ENCODE peak calls at places on chromosomes 16 and 17, in nine cellular contexts. S is testis, G is A549, I is esophagus squamous epithelium, N is heart left ventricle, J is uterus, Q is breast epithelium, A is adrenal gland, X is IMR-90. R is an unnamed sample. For H3K4me1, the result is how much of the 10 kb centered on the place peaks cover.

GRCh38 chr16:19907161-19907992 is 22.7 kb upstream of the GPRC5B start:
- DNase-seq in N (peak), A (peak), S (peak), G (peak), I (no peak), J (peak), Q (peak), X (peak), R (peak)

GRCh38 chr16:55711959-55712876 is 56.4 kb downstream of the SLC6A2 start:
- DNase-seq in A (peak), N (no peak), X (peak), I (no peak), J (peak), Q (no peak), G (peak), S (peak), R (peak)

GRCh38 chr17:32567086-32567485 is 80.3 kb downstream of the CDK5R1 start:
- DNase-seq in S (no peak), G (no peak), N (no peak), I (no peak), A (no peak), J (no peak), X (no peak), Q (no peak), R (no peak)

GRCh38 chr17:64202683-64203430 is 60.2 kb downstream of the TEX2 start:
- DNase-seq in Q (no peak), S (no peak), J (no peak), X (peak), N (no peak), A (peak), G (no peak), I (no peak), R (no peak)

GRCh38 chr17:42796066-42796758 is 2.3 kb downstream of the COA3 start:
- DNase-seq in J (no peak), I (no peak), S (no peak), A (no peak), Q (no peak), G (no peak), N (no peak), X (no peak), R (no peak)

GRCh38 chr17:6603746-6604325 is 36.7 kb downstream of the KIAA0753 start:
- DNase-seq in X (peak), J (no peak), S (peak), A (peak), I (no peak), N (no peak), G (peak), Q (no peak), R (peak)

GRCh38 chr17:1813088-1813487 is 16.6 kb downstream of the SMYD4 start:
- DNase-seq in Q (no peak), I (no peak), S (no peak), G (no peak), N (no peak), A (no peak), X (peak), J (no peak), R (no peak)

GRCh38 chr16:67406628-67407027 is 9.6 kb downstream of the ZDHHC1 start:
- DNase-seq in X (peak), Q (no peak), A (no peak), S (no peak), G (no peak), I (no peak), J (peak), N (no peak), R (no peak)

GRCh38 chr16:82653550-82654511 is 27.1 kb downstream of the CDH13 start:
- DNase-seq in Q (peak), S (no peak), X (peak), N (no peak), I (no peak), G (peak), J (no peak), A (no peak), R (no peak)

GRCh38 chr16:27174007-27174406 is 29.3 kb upstream of the KDM8 start:
- DNase-seq in A (peak), X (no peak), G (no peak), S (no peak), Q (no peak), J (no peak), N (no peak), I (no peak), R (no peak)

GRCh38 chr16:89115216-89115949 is 21.7 kb downstream of the ACSF3 start:
- DNase-seq in J (no peak), I (peak), N (peak), X (no peak), A (peak), Q (peak), G (no peak), S (peak), R (no peak)

GRCh38 chr17:2137342-2138098 is 82.6 kb downstream of the HIC1 start:
- DNase-seq in S (no peak), N (no peak), G (no peak), J (peak), I (no peak), Q (no peak), X (peak), A (peak), R (no peak)

GRCh38 chr16:58022601-58023371 is 2.8 kb upstream of the MMP15 start:
- DNase-seq in N (peak), X (peak), J (peak), A (peak), G (no peak), S (peak), Q (peak), I (no peak), R (peak)

GRCh38 chr16:12162151-12162559 is 185.6 kb downstream of the SNX29 start:
- DNase-seq in S (no peak), X (peak), J (no peak), G (no peak), Q (no peak), A (no peak), I (no peak), N (no peak), R (peak)

GRCh38 chr16:14307059-14307531 is 236.0 kb downstream of the MRTFB start:
- DNase-seq in A (no peak), N (peak), X (no peak), J (no peak), Q (no peak), G (no peak), I (no peak), S (no peak), R (no peak)

GRCh38 chr17:11909348-11909747 is 87.9 kb downstream of the ZNF18 start:
- DNase-seq in G (no peak), A (no peak), Q (no peak), I (no peak), N (no peak), X (no peak), J (no peak), S (no peak), R (no peak)

GRCh38 chr17:50533720-50534148 is 1.2 kb downstream of the EPN3 start:
- DNase-seq in I (no peak), N (peak), S (peak), J (peak), A (peak), G (no peak), X (peak), Q (no peak), R (peak)

GRCh38 chr16:57503366-57503765 is 17.1 kb upstream of the DOK4 start:
- DNase-seq in N (peak), S (peak), Q (no peak), A (no peak), I (no peak), J (no peak), G (no peak), X (no peak), R (no peak)

GRCh38 chr16:84786605-84787302 is 33.0 kb upstream of the CRISPLD2 start:
- DNase-seq in G (no peak), J (no peak), X (no peak), S (no peak), I (no peak), A (no peak), N (no peak), Q (no peak), R (no peak)

GRCh38 chr17:77613181-77613580 is 345.3 kb upstream of the TNRC6C start:
- DNase-seq in I (no peak), J (no peak), Q (no peak), S (peak), X (no peak), A (no peak), N (no peak), G (no peak), R (no peak)

GRCh38 chr17:40445769-40446468 is 2.7 kb downstream of the IGFBP4 start:
- DNase-seq in S (no peak), J (no peak), A (no peak), G (peak), Q (no peak), N (no peak), X (peak), I (no peak), R (no peak)
- H3K4me1 ChIP-seq in S (half or more), J (under half), A (under half), G (half or more), Q (under half), N (under half), X (under half), I (half or more), R (under half)

DNA sequence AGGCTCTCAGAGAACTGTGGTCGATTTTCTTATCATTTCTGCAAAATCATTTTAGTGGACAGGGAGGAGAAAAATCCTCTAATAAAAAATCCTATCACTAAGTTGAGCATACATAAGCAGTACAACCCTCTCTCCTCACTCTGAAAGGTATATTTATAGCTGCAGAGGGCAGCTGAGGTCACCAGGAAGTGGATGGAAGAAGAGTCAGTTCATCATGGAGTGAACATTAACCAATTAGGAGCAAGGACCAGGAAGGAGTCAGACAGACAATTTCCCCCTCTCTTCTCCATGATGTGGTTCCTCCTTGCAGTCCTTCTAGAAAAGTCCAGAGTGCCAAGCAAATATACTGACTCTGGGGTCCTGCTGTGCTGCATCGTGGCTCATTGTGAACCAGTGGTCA is 253.7 kb downstream of the TOX3 start:
- DNase-seq in I (no peak), J (no peak), S (no peak), G (no peak), X (no peak), N (no peak), A (no peak), Q (no peak), R (no peak)
- TF ChIP-seq POLR2A in I (no peak), J (no peak), S (no peak), G (no peak), X (no peak), N (no peak), A (no peak), Q (no peak), R (no peak)

GRCh38 chr17:4249452-4250029 is 14.2 kb downstream of the ANKFY1 start:
- DNase-seq in G (peak), S (no peak), A (no peak), I (no peak), X (peak), N (no peak), Q (no peak), J (no peak), R (no peak)
- TF ChIP-seq CTCF in G (peak), S (peak), A (peak), I (peak), X (peak), N (no peak), Q (peak), J (peak), R (no peak)

GRCh38 chr17:18179804-18180203 is 3.8 kb upstream of the ALKBH5 start:
- DNase-seq in A (no peak), J (peak), X (no peak), I (no peak), G (no peak), Q (no peak), N (no peak), S (no peak), R (no peak)
- H3K4me1 ChIP-seq in A (under half), J (under half), X (under half), I (under half), G (under half), Q (under half), N (under half), S (under half), R (under half)

GRCh38 chr17:28950017-28950751 is 1.1 kb downstream of the PHF12 start:
- DNase-seq in I (no peak), S (peak), G (peak), X (peak), N (peak), Q (peak), A (peak), J (peak), R (peak)

GRCh38 chr17:28951991-28952975 is 965 bp upstream of the PHF12 start:
- DNase-seq in S (peak), N (peak), X (peak), I (peak), J (peak), Q (peak), G (peak), A (peak), R (peak)

GRCh38 chr17:28949185-28950016 is 1.9 kb downstream of the PHF12 start:
- DNase-seq in X (no peak), S (peak), A (peak), G (peak), N (peak), Q (peak), J (peak), I (no peak), R (peak)

GRCh38 chr17:28951428-28951990 is at the start of gene PHF12:
- DNase-seq in S (peak), I (peak), Q (peak), X (peak), J (peak), N (peak), A (peak), G (peak), R (peak)

GRCh38 chr17:28950752-28951427 is 428 bp downstream of the PHF12 start:
- DNase-seq in N (peak), G (no peak), A (no peak), I (no peak), X (no peak), J (peak), S (no peak), Q (no peak), R (no peak)
- TF ChIP-seq POLR2A in N (no peak), G (peak), A (no peak), I (no peak), X (no peak), J (no peak), S (no peak), Q (peak), R (no peak)

GRCh38 chr16:85987750-85988078 is 88.8 kb downstream of the IRF8 start:
- DNase-seq in X (no peak), Q (no peak), J (no peak), G (no peak), S (no peak), N (no peak), I (no peak), A (no peak), R (no peak)
- TF ChIP-seq CTCF in X (no peak), Q (no peak), J (no peak), G (no peak), S (no peak), N (peak), I (no peak), A (peak), R (no peak)

GRCh38 chr17:17121162-17121561 is 78.9 kb downstream of the MPRIP start:
- DNase-seq in I (no peak), A (no peak), J (no peak), S (no peak), G (peak), Q (no peak), X (no peak), N (no peak), R (no peak)

GRCh38 chr17:17125136-17126084 is 80.7 kb downstream of the PLD6 start:
- DNase-seq in A (no peak), I (no peak), N (peak), J (no peak), X (no peak), G (no peak), S (no peak), Q (no peak), R (no peak)

GRCh38 chr17:17120716-17121115 is 78.5 kb downstream of the MPRIP start:
- DNase-seq in S (no peak), A (no peak), J (no peak), I (no peak), G (no peak), X (no peak), Q (no peak), N (no peak), R (no peak)

GRCh38 chr17:17124341-17124740 is 81.8 kb downstream of the PLD6 start:
- DNase-seq in Q (no peak), I (no peak), G (no peak), J (no peak), X (no peak), A (no peak), S (no peak), N (no peak), R (no peak)

DNA sequence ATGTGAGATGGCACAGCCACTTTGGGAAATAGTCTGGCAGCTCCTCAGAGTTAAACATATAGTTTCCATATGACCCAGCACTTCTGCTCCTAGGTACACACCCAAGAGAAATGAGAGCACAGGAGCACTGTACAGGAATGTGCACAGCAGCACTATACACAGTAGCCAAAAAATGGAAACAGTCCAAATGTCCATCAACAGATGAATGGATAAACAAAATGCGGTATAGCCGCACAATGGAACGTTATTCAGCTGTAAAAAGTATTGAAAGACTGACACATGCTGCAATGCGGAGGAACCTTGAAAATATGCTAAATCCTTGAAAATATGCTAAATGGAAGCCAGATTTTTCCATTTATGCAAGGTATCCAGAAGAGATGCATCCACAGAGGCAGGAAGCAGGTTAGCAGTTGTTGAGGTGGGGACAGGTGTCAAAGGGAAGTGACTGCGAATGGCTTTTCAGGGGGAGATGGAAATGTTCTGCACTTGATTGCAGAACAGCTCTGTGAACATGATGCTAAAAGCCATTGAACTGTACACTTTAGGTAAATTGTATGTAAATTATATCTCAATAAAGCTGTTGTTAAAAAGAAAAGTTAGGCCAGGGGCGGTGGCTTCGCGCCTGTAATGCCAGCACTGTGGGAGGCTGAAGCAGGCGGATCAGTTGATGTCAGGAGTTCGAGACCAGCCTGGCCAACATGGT is 80.7 kb downstream of the MPRIP start:
- DNase-seq in Q (no peak), S (no peak), A (no peak), X (no peak), N (no peak), J (no peak), I (no peak), G (no peak), R (no peak)
- H3K4me1 ChIP-seq in Q (under half), S (under half), A (under half), X (under half), N (under half), J (under half), I (half or more), G (half or more), R (under half)

DNA sequence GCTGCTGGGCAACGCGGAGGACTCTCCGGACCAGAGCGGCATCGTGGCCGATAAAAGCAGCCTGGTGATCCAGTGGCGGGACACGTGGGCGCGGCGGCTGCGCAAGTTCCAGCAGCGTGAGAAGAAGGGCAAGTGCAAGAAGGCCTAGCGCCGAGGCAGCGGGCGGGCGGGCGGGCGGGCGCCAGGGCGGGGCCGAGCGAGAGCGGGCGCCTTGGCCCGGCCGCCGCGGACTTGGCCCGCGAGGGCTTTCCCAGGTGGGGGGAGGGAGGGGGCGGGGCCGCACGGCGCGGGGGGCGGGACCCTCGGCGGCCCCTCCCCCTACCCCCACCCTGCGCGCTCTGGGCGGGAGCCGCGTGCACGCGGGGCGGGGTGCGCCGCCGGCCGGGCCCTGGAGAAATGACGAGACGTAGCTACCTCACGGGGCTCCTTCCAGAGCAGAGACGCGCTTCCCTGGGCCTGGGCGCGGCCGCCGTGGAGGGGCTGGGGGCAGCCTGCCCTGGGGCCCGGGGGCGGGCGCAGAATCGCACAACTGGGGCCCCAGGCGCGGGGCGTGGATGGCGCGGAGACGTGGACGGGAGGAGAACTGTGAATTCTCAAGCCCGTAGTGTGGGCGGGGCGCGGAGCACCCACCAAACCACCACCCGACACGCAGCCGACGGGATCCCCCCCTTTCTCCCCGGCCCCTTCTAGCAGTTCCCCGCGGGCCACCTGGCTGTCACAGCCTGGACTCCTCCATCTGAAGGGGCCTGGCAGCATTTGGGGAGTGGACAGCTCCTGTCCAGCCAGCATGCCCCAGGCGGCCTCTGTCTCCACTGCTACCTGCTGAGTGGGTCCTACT is 218.7 kb downstream of the NTN1 start:
- DNase-seq in Q (peak), X (peak), J (peak), S (peak), N (peak), A (peak), G (peak), I (no peak), R (peak)
- TF ChIP-seq POLR2A in Q (peak), X (no peak), J (peak), S (no peak), N (peak), A (peak), G (no peak), I (peak), R (peak)